ENCODE peak calls at places on chromosome 7, in six cellular contexts. J is tibial artery, I is mammary epithelial cell, U is lower lobe of right lung, N is keratinocyte, F is left ventricle myocardium inferior. W is an unnamed sample.

GRCh38 chr7:24826662-24827020 is 69.4 kb upstream of the GSDME start:
- DNase-seq in I (peak; percentile 74), N (no peak), F (no peak), U (no peak), J (no peak), W (no peak)

GRCh38 chr7:78141533-78142281 is 343.1 kb downstream of the PHTF2 start:
- DNase-seq in U (no peak), N (no peak), F (no peak), J (no peak), I (no peak), W (no peak)

GRCh38 chr7:32941181-32941995 is 15.9 kb upstream of the FKBP9 start:
- DNase-seq in F (no peak), I (peak; percentile 23), U (no peak), J (no peak), N (no peak), W (no peak)

GRCh38 chr7:132485600-132486594 is 90.4 kb downstream of the PLXNA4 start:
- DNase-seq in U (no peak), F (peak; percentile 40), I (no peak), N (no peak), J (peak; percentile 68), W (peak; percentile 82)

GRCh38 chr7:157318015-157318706 is 18.6 kb upstream of the DNAJB6 start:
- DNase-seq in I (peak; percentile 90), U (peak; percentile 75), N (no peak), J (peak; percentile 42), F (no peak), W (peak; percentile 33)

GRCh38 chr7:96670338-96671289 is 39.0 kb downstream of the SEM1 start:
- DNase-seq in I (no peak), J (no peak), N (no peak), U (no peak), F (no peak), W (no peak)

GRCh38 chr7:130996841-130997231 is 262.8 kb upstream of the KLF14 start:
- DNase-seq in J (no peak), I (peak; percentile 85), U (peak; percentile 56), F (no peak), N (no peak), W (no peak)

GRCh38 chr7:151454932-151455530 is 15.1 kb upstream of the CRYGN start:
- DNase-seq in J (no peak), I (no peak), U (no peak), F (no peak), N (no peak), W (no peak)

GRCh38 chr7:85673881-85674280 is 487.0 kb upstream of the SEMA3D start:
- DNase-seq in J (no peak), U (no peak), I (no peak), F (no peak), N (no peak), W (no peak)

DNA sequence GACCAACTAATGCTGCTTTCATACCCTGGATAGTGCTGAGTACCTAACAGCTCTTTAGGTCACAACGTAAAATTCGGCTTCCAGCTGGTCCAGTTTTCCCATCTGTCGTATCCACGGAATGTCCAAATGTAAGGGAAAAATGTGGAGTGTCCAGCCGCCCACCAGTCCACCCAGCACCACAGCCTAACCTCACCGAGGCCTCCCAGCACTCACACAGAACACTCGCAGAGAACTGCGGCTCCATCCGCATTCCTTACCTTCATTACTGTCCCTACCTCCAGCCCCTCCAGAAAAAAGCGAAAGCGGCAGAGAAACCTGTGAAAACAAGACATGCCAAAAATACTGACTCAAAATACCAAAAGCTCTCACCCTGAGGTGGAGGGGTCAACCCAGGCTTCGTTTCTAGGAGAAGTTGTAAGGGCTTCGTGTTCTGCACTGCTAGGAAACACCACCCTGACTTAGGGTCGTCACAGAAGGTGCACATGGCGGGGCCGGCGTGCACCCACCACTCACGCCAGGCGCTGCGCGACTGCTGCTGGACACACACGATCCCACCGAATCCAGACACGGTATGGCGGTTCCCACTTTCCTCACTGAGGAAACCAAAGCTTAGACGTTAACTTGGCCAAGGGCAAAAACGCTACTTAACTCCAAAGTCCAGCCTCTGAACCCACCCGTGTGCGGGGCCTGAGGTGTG is 73.9 kb downstream of the AMZ1 start:
- DNase-seq in I (no peak), J (no peak), U (no peak), F (no peak), N (no peak), W (no peak)
- H3K27ac ChIP-seq in I (no peak overlapping the region), J (peak overlapping the region; percentile 76), U (peak overlapping the region; percentile 90), F (peak overlapping the region; percentile 96), N (no peak overlapping the region), W (peak overlapping the region; percentile 74)

DNA sequence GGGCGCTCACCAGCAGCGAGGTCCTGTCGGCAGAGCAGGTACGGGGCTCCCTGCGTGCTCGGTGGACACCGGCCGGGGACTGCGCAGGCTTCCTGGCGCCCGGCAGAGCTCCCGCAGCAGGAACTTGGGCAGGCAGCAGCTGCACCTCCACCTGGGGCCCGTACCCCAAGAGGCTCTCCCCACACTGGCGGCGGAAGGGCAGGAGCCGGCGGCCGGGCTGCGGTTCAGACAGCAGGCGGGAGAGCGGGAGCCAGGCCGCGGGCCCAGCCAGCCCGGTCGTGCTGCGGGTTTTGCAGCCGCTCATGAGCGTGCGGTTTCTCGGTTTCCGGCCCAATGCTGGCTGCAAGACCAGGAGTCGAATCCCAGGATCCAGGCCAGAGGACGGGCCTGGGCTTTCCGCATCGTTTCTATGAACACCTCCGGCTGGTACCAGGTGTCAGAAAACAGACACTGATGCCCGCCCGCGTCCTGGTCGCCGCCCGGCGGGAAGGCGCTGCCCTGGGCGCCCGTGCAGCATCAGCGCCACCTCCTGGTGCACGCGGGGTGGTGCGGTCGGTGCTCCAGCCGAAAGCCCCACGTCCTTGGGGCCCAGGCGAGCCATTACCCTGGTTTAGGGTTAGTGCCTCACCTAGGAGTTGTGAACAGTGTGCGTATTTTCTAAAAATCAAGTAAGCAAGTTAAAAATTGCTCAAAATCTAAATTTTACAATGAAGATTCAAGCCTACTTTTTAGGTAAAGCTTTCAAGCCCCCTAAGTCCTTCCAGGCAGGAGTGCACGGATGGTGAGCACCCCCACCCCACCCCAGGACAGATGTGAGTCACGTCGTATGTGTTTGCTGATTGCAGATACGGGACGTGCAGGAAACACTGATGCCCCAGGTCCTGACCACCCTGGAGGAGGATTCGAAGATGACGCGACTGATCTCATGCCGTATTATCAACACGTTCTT is 47.4 kb upstream of the PRKAR1B start:
- DNase-seq in J (no peak), N (no peak), F (peak; percentile 58), I (peak; percentile 36), U (no peak), W (no peak)
- H3K36me3 ChIP-seq in J (peaks cover 33% of the 10 kb centered on the region), N (peaks cover 12% of the 10 kb centered on the region), F (peaks cover 45% of the 10 kb centered on the region), I (peaks cover 3% of the 10 kb centered on the region), U (peaks cover 59% of the 10 kb centered on the region), W (peaks cover 4% of the 10 kb centered on the region)

DNA sequence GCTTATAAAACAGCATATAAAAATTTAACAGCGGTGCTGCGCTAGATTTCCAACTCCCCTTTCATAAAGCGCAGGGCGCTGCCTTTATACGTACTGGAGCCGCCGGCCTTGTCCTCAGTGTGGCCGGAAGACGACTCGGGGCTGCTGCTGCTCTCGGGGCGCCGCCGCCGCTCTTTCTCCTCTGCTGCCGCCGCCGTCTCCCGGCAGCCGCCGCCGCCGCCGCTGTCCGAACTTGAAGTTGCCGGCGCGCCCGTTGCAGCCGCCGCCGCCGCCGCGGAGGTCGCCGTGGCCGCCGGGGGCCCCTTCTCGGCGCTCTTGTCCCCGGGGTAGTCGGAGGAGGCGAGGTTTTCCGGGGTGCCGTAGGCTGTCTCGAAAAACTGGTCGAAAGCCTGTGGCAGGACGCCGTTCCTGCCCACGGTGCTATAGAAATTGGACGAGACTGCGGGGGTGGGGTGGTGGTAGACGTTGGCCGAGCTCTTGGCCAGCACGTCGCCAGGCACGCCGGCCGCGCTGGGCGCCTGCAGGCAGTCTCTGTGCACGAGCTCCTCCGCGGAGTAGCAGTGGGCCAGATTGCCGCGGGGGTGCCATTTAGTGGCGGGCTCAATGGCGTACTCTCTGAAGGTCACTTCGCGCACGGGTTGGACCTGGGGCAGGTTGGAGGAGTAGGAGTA is 555 bp downstream of the HOXA11 start:
- DNase-seq in F (no peak), J (peak; percentile 45), N (no peak), I (peak; percentile 21), U (no peak), W (no peak)
- H3K4me3 ChIP-seq in F (peak overlapping the region; percentile 59), J (peak overlapping the region; percentile 59), N (peak overlapping the region; percentile 44), I (peak overlapping the region; percentile 47), U (peak overlapping the region; percentile 40), W (peak overlapping the region; percentile 44)

GRCh38 chr7:37952240-37952639 is 31.8 kb downstream of the EPDR1 start:
- DNase-seq in J (no peak), F (no peak), N (no peak), I (no peak), U (no peak), W (no peak)
- H3K27ac ChIP-seq in J (no peak overlapping the region), F (no peak overlapping the region), N (no peak overlapping the region), I (no peak overlapping the region), U (no peak overlapping the region), W (no peak overlapping the region)

DNA sequence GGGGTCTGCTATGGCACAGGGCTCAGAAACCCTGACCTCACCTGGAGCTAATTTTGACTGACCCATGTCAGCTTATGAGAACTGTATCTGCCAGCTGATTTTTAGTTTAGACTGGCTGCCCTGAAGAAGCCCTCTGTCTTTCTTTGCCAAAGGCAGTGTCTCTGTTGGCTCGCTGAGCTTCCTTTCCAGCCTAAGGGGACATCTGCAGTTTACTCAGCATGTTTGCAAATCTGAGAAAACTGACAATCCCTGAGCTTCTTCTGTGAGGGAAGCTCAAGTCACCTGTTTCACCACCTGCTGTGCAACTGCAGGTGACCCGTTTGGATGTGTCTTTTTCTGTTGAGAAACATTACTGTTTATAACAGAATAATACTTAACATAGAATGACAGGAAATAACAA is 45.9 kb downstream of the PRKAR2B start:
- DNase-seq in F (no peak), N (no peak), I (no peak), J (no peak), U (no peak), W (no peak)
- H3K36me3 ChIP-seq in F (no peaks in the 10 kb centered on the region), N (no peaks in the 10 kb centered on the region), I (no peaks in the 10 kb centered on the region), J (no peaks in the 10 kb centered on the region), U (no peaks in the 10 kb centered on the region), W (no peaks in the 10 kb centered on the region)

GRCh38 chr7:69232445-69233376 is 365.6 kb upstream of the AUTS2 start:
- DNase-seq in N (no peak), I (no peak), J (no peak), U (no peak), F (no peak), W (no peak)
- H3K4me3 ChIP-seq in N (no peak overlapping the region), I (no peak overlapping the region), J (no peak overlapping the region), U (no peak overlapping the region), F (no peak overlapping the region), W (no peak overlapping the region)

GRCh38 chr7:105854516-105854915 is 21.9 kb downstream of the ATXN7L1 start:
- DNase-seq in N (no peak), J (no peak), F (no peak), I (no peak), U (no peak), W (no peak)
- H3K27ac ChIP-seq in N (no peak overlapping the region), J (no peak overlapping the region), F (no peak overlapping the region), I (no peak overlapping the region), U (no peak overlapping the region), W (no peak overlapping the region)

GRCh38 chr7:47304727-47305719 is 276.9 kb downstream of the TNS3 start:
- DNase-seq in N (no peak), I (no peak), U (no peak), F (peak; percentile 47), J (no peak), W (no peak)

GRCh38 chr7:47308808-47309207 is 273.1 kb downstream of the TNS3 start:
- DNase-seq in J (no peak), U (no peak), N (no peak), F (no peak), I (no peak), W (no peak)

GRCh38 chr7:47310020-47310419 is 271.9 kb downstream of the TNS3 start:
- DNase-seq in F (no peak), N (no peak), U (no peak), J (no peak), I (no peak), W (no peak)

GRCh38 chr7:47303695-47304453 is 278.0 kb downstream of the TNS3 start:
- DNase-seq in F (no peak), I (no peak), N (no peak), U (no peak), J (no peak), W (no peak)

GRCh38 chr7:47307311-47307710 is 274.6 kb downstream of the TNS3 start:
- DNase-seq in F (no peak), U (no peak), N (no peak), J (no peak), I (no peak), W (no peak)
- H3K36me3 ChIP-seq in F (peaks cover 19% of the 10 kb centered on the region), U (peaks cover 34% of the 10 kb centered on the region), N (no peaks in the 10 kb centered on the region), J (peaks cover 27% of the 10 kb centered on the region), I (no peaks in the 10 kb centered on the region), W (peaks cover 2% of the 10 kb centered on the region)

W was measured in ascending aorta.